ENCODE peak calls at places on chromosomes 1 and 21, in seven cellular contexts. M, V, U, B, X, Z and I are unnamed samples.
A peak's percentile ranks its signal among the peaks of the same experiment; 100 is the strongest.

GRCh38 chr1:184272178-184272866 is 114.5 kb upstream of the C1orf21 start:
- DNase-seq in M (no peak), V (peak; percentile 88), U (no peak), B (no peak), X (no peak), Z (no peak), I (peak; percentile 16)

GRCh38 chr1:212683357-212683722 is 16.3 kb downstream of the BATF3 start:
- DNase-seq in M (no peak), V (no peak), U (no peak), B (no peak), X (no peak), Z (peak; percentile 83), I (no peak)

GRCh38 chr1:21216835-21217811 is 40.4 kb upstream of the EIF4G3 start:
- DNase-seq in M (peak; percentile 59), V (peak; percentile 58), U (peak; percentile 42), B (no peak), X (peak; percentile 62), Z (peak; percentile 71), I (peak; percentile 58)

GRCh38 chr1:52856026-52856425 is 13.5 kb downstream of the ZYG11A start:
- DNase-seq in M (no peak), V (no peak), U (no peak), B (no peak), X (no peak), Z (no peak), I (no peak)

GRCh38 chr1:36136535-36136934 is 11.5 kb upstream of the COL8A2 start:
- DNase-seq in M (peak; percentile 89), V (no peak), U (no peak), B (peak; percentile 62), X (no peak), Z (no peak), I (peak; percentile 90)

GRCh38 chr1:3691421-3692204 is 39.3 kb downstream of the TP73 start:
- DNase-seq in M (no peak), V (peak; percentile 74), U (no peak), B (no peak), X (no peak), Z (no peak), I (no peak)

GRCh38 chr1:211377539-211378461 is 51.2 kb downstream of the TRAF5 start:
- DNase-seq in M (no peak), V (no peak), U (no peak), B (no peak), X (no peak), Z (no peak), I (no peak)

GRCh38 chr1:209510063-209510462 is 73.5 kb upstream of the CAMK1G start:
- DNase-seq in M (no peak), V (no peak), U (no peak), B (no peak), X (no peak), Z (no peak), I (no peak)

GRCh38 chr1:108188801-108189200 is 11.3 kb downstream of the SLC25A24 start:
- DNase-seq in M (no peak), V (no peak), U (no peak), B (no peak), X (no peak), Z (no peak), I (no peak)

GRCh38 chr1:168163670-168164069 is 15.1 kb upstream of the TIPRL start:
- DNase-seq in M (no peak), V (no peak), U (no peak), B (no peak), X (no peak), Z (peak; percentile 47), I (no peak)

GRCh38 chr1:222618880-222619321 is 1.0 kb downstream of the MIA3 start:
- DNase-seq in M (peak; percentile 33), V (peak; percentile 64), U (no peak), B (no peak), X (no peak), Z (peak; percentile 22), I (peak; percentile 46)

GRCh38 chr1:170010443-170010842 is 64.1 kb downstream of the KIFAP3 start:
- DNase-seq in M (peak; percentile 84), V (peak; percentile 61), U (peak; percentile 6), B (peak; percentile 50), X (no peak), Z (peak; percentile 54), I (peak; percentile 38)

GRCh38 chr1:170881268-170882265 is 53.8 kb upstream of the MROH9 start:
- DNase-seq in M (peak; percentile 76), V (peak; percentile 20), U (no peak), B (peak; percentile 57), X (no peak), Z (no peak), I (peak; percentile 17)

GRCh38 chr1:218459450-218459849 is 114.3 kb downstream of the TGFB2 start:
- DNase-seq in M (peak; percentile 28), V (no peak), U (no peak), B (no peak), X (no peak), Z (no peak), I (no peak)

GRCh38 chr1:101945884-101946283 is 50.8 kb downstream of the OLFM3 start:
- DNase-seq in M (no peak), V (no peak), U (no peak), B (no peak), X (no peak), Z (no peak), I (no peak)

GRCh38 chr1:245984390-245985155 is 522.5 kb downstream of the SMYD3 start:
- DNase-seq in M (no peak), V (no peak), U (no peak), B (no peak), X (no peak), Z (no peak), I (no peak)

GRCh38 chr21:46112731-46113215 is 14.9 kb downstream of the COL6A2 start:
- DNase-seq in M (no peak), V (no peak), U (no peak), B (no peak), X (no peak), Z (no peak), I (no peak)

GRCh38 chr1:202007703-202008489 is 2.5 kb upstream of the ELF3 start:
- DNase-seq in M (no peak), V (peak; percentile 50), U (no peak), B (no peak), X (no peak), Z (no peak), I (no peak)

GRCh38 chr1:156419863-156420208 is 50.8 kb downstream of the RHBG start:
- DNase-seq in M (no peak), V (no peak), U (no peak), B (no peak), X (peak; percentile 22), Z (peak; percentile 44), I (no peak)

GRCh38 chr1:119888476-119888875 is 7.8 kb downstream of the ADAM30 start:
- DNase-seq in M (no peak), V (no peak), U (no peak), B (no peak), X (no peak), Z (no peak), I (no peak)

GRCh38 chr1:55362558-55362957 is 147.4 kb upstream of the USP24 start:
- DNase-seq in M (peak; percentile 63), V (no peak), U (no peak), B (peak; percentile 21), X (no peak), Z (no peak), I (peak; percentile 70)

GRCh38 chr1:111921948-111922347 is 67.5 kb downstream of the KCND3 start:
- DNase-seq in M (no peak), V (no peak), U (no peak), B (no peak), X (no peak), Z (no peak), I (no peak)

GRCh38 chr21:38909929-38910328 is 104.2 kb downstream of the ETS2 start:
- DNase-seq in M (no peak), V (no peak), U (no peak), B (no peak), X (no peak), Z (no peak), I (no peak)

GRCh38 chr1:44723496-44724407 is 7.2 kb downstream of the RNU5D-1 start:
- DNase-seq in M (no peak), V (no peak), U (no peak), B (no peak), X (peak; percentile 57), Z (peak; percentile 84), I (no peak)

GRCh38 chr1:231918239-231919015 is 291.8 kb downstream of the DISC1 start:
- DNase-seq in M (peak; percentile 29), V (no peak), U (no peak), B (no peak), X (peak; percentile 13), Z (no peak), I (no peak)

GRCh38 chr1:113292660-113293626 is 97.4 kb upstream of the MAGI3 start:
- DNase-seq in M (no peak), V (no peak), U (no peak), B (no peak), X (no peak), Z (no peak), I (no peak)

GRCh38 chr1:5918275-5918649 is 74.0 kb downstream of the NPHP4 start:
- DNase-seq in M (no peak), V (no peak), U (no peak), B (no peak), X (no peak), Z (no peak), I (no peak)

GRCh38 chr1:111032295-111032897 is 68.7 kb upstream of the LRIF1 start:
- DNase-seq in M (peak; percentile 48), V (peak; percentile 35), U (no peak), B (peak; percentile 0), X (no peak), Z (peak; percentile 73), I (peak; percentile 31)